ENCODE peak calls at places on chromosomes 4 and X, in eight cellular contexts. One of them, this sample, is unnamed.

GRCh38 chr4:8920969-8921368 is 49.3 kb upstream of the HMX1 start:
- DNase-seq in T-helper 2 cell: no peak
- DNase-seq in GDM1: no peak
- DNase-seq in substantia nigra: no peak
- DNase-seq in fibroblast of the aortic adventitia: no peak
- DNase-seq in cardiac septum: no peak
- DNase-seq in NCI-H510A treated with DMSO at 0.1 percent for 48 hours: no peak
- DNase-seq in uterus: no peak
- DNase-seq in this sample: no peak

GRCh38 chrX:132199941-132200340 is 19.3 kb downstream of the RAP2C start:
- DNase-seq in T-helper 2 cell: no peak
- DNase-seq in GDM1: no peak
- DNase-seq in substantia nigra: no peak
- DNase-seq in fibroblast of the aortic adventitia: no peak
- DNase-seq in cardiac septum: no peak
- DNase-seq in NCI-H510A treated with DMSO at 0.1 percent for 48 hours: no peak
- DNase-seq in uterus: no peak
- DNase-seq in this sample: no peak

GRCh38 chr4:86927843-86928395 is 6.9 kb upstream of the AFF1 start:
- DNase-seq in T-helper 2 cell: no peak
- DNase-seq in GDM1: no peak
- DNase-seq in substantia nigra: no peak
- DNase-seq in fibroblast of the aortic adventitia: peak
- DNase-seq in cardiac septum: no peak
- DNase-seq in NCI-H510A treated with DMSO at 0.1 percent for 48 hours: peak
- DNase-seq in uterus: peak
- DNase-seq in this sample: no peak

GRCh38 chr4:163048447-163048846 is 118.2 kb downstream of the NAF1 start:
- DNase-seq in T-helper 2 cell: no peak
- DNase-seq in GDM1: no peak
- DNase-seq in substantia nigra: no peak
- DNase-seq in fibroblast of the aortic adventitia: peak
- DNase-seq in cardiac septum: no peak
- DNase-seq in NCI-H510A treated with DMSO at 0.1 percent for 48 hours: no peak
- DNase-seq in uterus: no peak
- DNase-seq in this sample: peak

GRCh38 chr4:4717692-4718091 is 141.8 kb upstream of the MSX1 start:
- DNase-seq in T-helper 2 cell: no peak
- DNase-seq in GDM1: no peak
- DNase-seq in substantia nigra: no peak
- DNase-seq in fibroblast of the aortic adventitia: no peak
- DNase-seq in cardiac septum: no peak
- DNase-seq in NCI-H510A treated with DMSO at 0.1 percent for 48 hours: no peak
- DNase-seq in uterus: no peak
- DNase-seq in this sample: no peak

GRCh38 chr4:10454726-10455125 is 2.5 kb downstream of the ZNF518B start:
- DNase-seq in T-helper 2 cell: no peak
- DNase-seq in GDM1: no peak
- DNase-seq in substantia nigra: no peak
- DNase-seq in fibroblast of the aortic adventitia: no peak
- DNase-seq in cardiac septum: no peak
- DNase-seq in NCI-H510A treated with DMSO at 0.1 percent for 48 hours: no peak
- DNase-seq in uterus: no peak
- DNase-seq in this sample: no peak

GRCh38 chr4:15021301-15021700 is 19.0 kb downstream of the CPEB2 start:
- DNase-seq in T-helper 2 cell: no peak
- DNase-seq in GDM1: no peak
- DNase-seq in substantia nigra: no peak
- DNase-seq in fibroblast of the aortic adventitia: no peak
- DNase-seq in cardiac septum: no peak
- DNase-seq in NCI-H510A treated with DMSO at 0.1 percent for 48 hours: no peak
- DNase-seq in uterus: no peak
- DNase-seq in this sample: no peak

GRCh38 chr4:42391981-42392380 is 5.3 kb upstream of the SHISA3 start:
- DNase-seq in T-helper 2 cell: no peak
- DNase-seq in GDM1: no peak
- DNase-seq in substantia nigra: no peak
- DNase-seq in fibroblast of the aortic adventitia: no peak
- DNase-seq in cardiac septum: no peak
- DNase-seq in NCI-H510A treated with DMSO at 0.1 percent for 48 hours: no peak
- DNase-seq in uterus: no peak
- DNase-seq in this sample: no peak

GRCh38 chr4:66577922-66578321 is 907.6 kb upstream of the EPHA5 start:
- DNase-seq in T-helper 2 cell: no peak
- DNase-seq in GDM1: no peak
- DNase-seq in substantia nigra: no peak
- DNase-seq in fibroblast of the aortic adventitia: no peak
- DNase-seq in cardiac septum: no peak
- DNase-seq in NCI-H510A treated with DMSO at 0.1 percent for 48 hours: peak
- DNase-seq in uterus: no peak
- DNase-seq in this sample: no peak

GRCh38 chrX:45172890-45173289 is 27.8 kb downstream of the DIPK2B start:
- DNase-seq in T-helper 2 cell: no peak
- DNase-seq in GDM1: no peak
- DNase-seq in substantia nigra: no peak
- DNase-seq in fibroblast of the aortic adventitia: peak
- DNase-seq in cardiac septum: no peak
- DNase-seq in NCI-H510A treated with DMSO at 0.1 percent for 48 hours: no peak
- DNase-seq in uterus: no peak
- DNase-seq in this sample: no peak

GRCh38 chr4:19729873-19730735 is 521.6 kb upstream of the SLIT2 start:
- DNase-seq in T-helper 2 cell: no peak
- DNase-seq in GDM1: no peak
- DNase-seq in substantia nigra: no peak
- DNase-seq in fibroblast of the aortic adventitia: peak
- DNase-seq in cardiac septum: no peak
- DNase-seq in NCI-H510A treated with DMSO at 0.1 percent for 48 hours: no peak
- DNase-seq in uterus: no peak
- DNase-seq in this sample: no peak

GRCh38 chr4:48015678-48016077 is 803 bp downstream of the CNGA1 start:
- DNase-seq in T-helper 2 cell: no peak
- DNase-seq in GDM1: no peak
- DNase-seq in substantia nigra: no peak
- DNase-seq in fibroblast of the aortic adventitia: no peak
- DNase-seq in cardiac septum: no peak
- DNase-seq in NCI-H510A treated with DMSO at 0.1 percent for 48 hours: no peak
- DNase-seq in uterus: no peak
- DNase-seq in this sample: no peak

GRCh38 chr4:28443786-28444412 is 1583.3 kb downstream of the STIM2 start:
- DNase-seq in T-helper 2 cell: no peak
- DNase-seq in GDM1: no peak
- DNase-seq in substantia nigra: no peak
- DNase-seq in fibroblast of the aortic adventitia: no peak
- DNase-seq in cardiac septum: no peak
- DNase-seq in NCI-H510A treated with DMSO at 0.1 percent for 48 hours: no peak
- DNase-seq in uterus: no peak
- DNase-seq in this sample: no peak

GRCh38 chr4:40340034-40340433 is 4.9 kb downstream of the CHRNA9 start:
- DNase-seq in T-helper 2 cell: no peak
- DNase-seq in GDM1: no peak
- DNase-seq in substantia nigra: no peak
- DNase-seq in fibroblast of the aortic adventitia: no peak
- DNase-seq in cardiac septum: no peak
- DNase-seq in NCI-H510A treated with DMSO at 0.1 percent for 48 hours: no peak
- DNase-seq in uterus: no peak
- DNase-seq in this sample: no peak

GRCh38 chrX:71953946-71954345 is 43.3 kb downstream of the NHSL2 start:
- DNase-seq in T-helper 2 cell: no peak
- DNase-seq in GDM1: no peak
- DNase-seq in substantia nigra: no peak
- DNase-seq in fibroblast of the aortic adventitia: no peak
- DNase-seq in cardiac septum: no peak
- DNase-seq in NCI-H510A treated with DMSO at 0.1 percent for 48 hours: no peak
- DNase-seq in uterus: no peak
- DNase-seq in this sample: no peak

GRCh38 chr4:173797296-173797695 is 267.3 kb upstream of the HAND2 start:
- DNase-seq in T-helper 2 cell: no peak
- DNase-seq in GDM1: no peak
- DNase-seq in substantia nigra: no peak
- DNase-seq in fibroblast of the aortic adventitia: no peak
- DNase-seq in cardiac septum: no peak
- DNase-seq in NCI-H510A treated with DMSO at 0.1 percent for 48 hours: no peak
- DNase-seq in uterus: no peak
- DNase-seq in this sample: no peak

GRCh38 chr4:152106781-152107321 is 346.0 kb upstream of the GATB start:
- DNase-seq in T-helper 2 cell: no peak
- DNase-seq in GDM1: no peak
- DNase-seq in substantia nigra: no peak
- DNase-seq in fibroblast of the aortic adventitia: no peak
- DNase-seq in cardiac septum: no peak
- DNase-seq in NCI-H510A treated with DMSO at 0.1 percent for 48 hours: no peak
- DNase-seq in uterus: no peak
- DNase-seq in this sample: no peak

GRCh38 chr4:182113774-182114173 is 129.4 kb upstream of the TENM3 start:
- DNase-seq in T-helper 2 cell: no peak
- DNase-seq in GDM1: no peak
- DNase-seq in substantia nigra: no peak
- DNase-seq in fibroblast of the aortic adventitia: peak
- DNase-seq in cardiac septum: no peak
- DNase-seq in NCI-H510A treated with DMSO at 0.1 percent for 48 hours: no peak
- DNase-seq in uterus: no peak
- DNase-seq in this sample: no peak

GRCh38 chr4:40317921-40318658 is 17.0 kb upstream of the CHRNA9 start:
- DNase-seq in T-helper 2 cell: no peak
- DNase-seq in GDM1: no peak
- DNase-seq in substantia nigra: no peak
- DNase-seq in fibroblast of the aortic adventitia: no peak
- DNase-seq in cardiac septum: no peak
- DNase-seq in NCI-H510A treated with DMSO at 0.1 percent for 48 hours: no peak
- DNase-seq in uterus: no peak
- DNase-seq in this sample: no peak

GRCh38 chr4:78558421-78558820 is 6.9 kb downstream of the ANXA3 start:
- DNase-seq in T-helper 2 cell: no peak
- DNase-seq in GDM1: no peak
- DNase-seq in substantia nigra: no peak
- DNase-seq in fibroblast of the aortic adventitia: peak
- DNase-seq in cardiac septum: no peak
- DNase-seq in NCI-H510A treated with DMSO at 0.1 percent for 48 hours: no peak
- DNase-seq in uterus: no peak
- DNase-seq in this sample: no peak

GRCh38 chr4:41644288-41644914 is 104.1 kb downstream of the PHOX2B start:
- DNase-seq in T-helper 2 cell: no peak
- DNase-seq in GDM1: no peak
- DNase-seq in substantia nigra: peak
- DNase-seq in fibroblast of the aortic adventitia: peak
- DNase-seq in cardiac septum: peak
- DNase-seq in NCI-H510A treated with DMSO at 0.1 percent for 48 hours: peak
- DNase-seq in uterus: no peak
- DNase-seq in this sample: peak

GRCh38 chrX:151393514-151393913 is 3.5 kb upstream of the VMA21 start:
- DNase-seq in T-helper 2 cell: peak
- DNase-seq in GDM1: peak
- DNase-seq in substantia nigra: no peak
- DNase-seq in fibroblast of the aortic adventitia: no peak
- DNase-seq in cardiac septum: no peak
- DNase-seq in NCI-H510A treated with DMSO at 0.1 percent for 48 hours: no peak
- DNase-seq in uterus: no peak
- DNase-seq in this sample: peak

GRCh38 chr4:104901438-104901837 is 245.2 kb upstream of the TET2 start:
- DNase-seq in T-helper 2 cell: no peak
- DNase-seq in GDM1: no peak
- DNase-seq in substantia nigra: peak
- DNase-seq in fibroblast of the aortic adventitia: peak
- DNase-seq in cardiac septum: no peak
- DNase-seq in NCI-H510A treated with DMSO at 0.1 percent for 48 hours: no peak
- DNase-seq in uterus: no peak
- DNase-seq in this sample: peak

This sample was measured in NCI-H146.